ENCODE peak calls at places on chromosome 4, in ten cellular contexts. T is MM.1S; J is fibroblast of the aortic adventitia; U is astrocyte of the cerebellum; S is left ventricle myocardium inferior; V is kidney epithelial cell; C is GM06990; Q is pancreas; I is GM12865; W is CD8-positive, alpha-beta memory T cell. L is an unnamed sample.

GRCh38 chr4:82256718-82257117 is 117.1 kb downstream of the HNRNPD start:
- DNase-seq in T (no peak), J (no peak), U (no peak), S (no peak), V (no peak), C (no peak), Q (no peak), I (no peak), W (no peak), L (no peak)

GRCh38 chr4:34043131-34043530 is 2201.2 kb downstream of the ARAP2 start:
- DNase-seq in T (peak), J (peak), U (no peak), S (no peak), V (no peak), C (no peak), Q (no peak), I (peak), W (no peak), L (peak)

GRCh38 chr4:71441186-71442169 is 102.7 kb downstream of the SLC4A4 start:
- DNase-seq in T (peak), J (no peak), U (peak), S (no peak), V (peak), C (no peak), Q (no peak), I (no peak), W (no peak), L (no peak)

GRCh38 chr4:4856071-4857000 is 3.1 kb upstream of the MSX1 start:
- DNase-seq in T (no peak), J (no peak), U (no peak), S (no peak), V (no peak), C (peak), Q (no peak), I (no peak), W (no peak), L (no peak)

GRCh38 chr4:120939693-120940092 is 17.2 kb upstream of the PRDM5 start:
- DNase-seq in T (no peak), J (no peak), U (no peak), S (no peak), V (no peak), C (no peak), Q (no peak), I (no peak), W (no peak), L (no peak)

GRCh38 chr4:65656008-65656407 is 14.3 kb downstream of the EPHA5 start:
- DNase-seq in T (no peak), J (no peak), U (no peak), S (no peak), V (no peak), C (no peak), Q (no peak), I (no peak), W (no peak), L (no peak)

GRCh38 chr4:127965803-127966175 is 583 bp downstream of the ABHD18 start:
- DNase-seq in T (peak), J (peak), U (no peak), S (peak), V (peak), C (peak), Q (peak), I (peak), W (peak), L (peak)

GRCh38 chr4:2942037-2942531 is 21.1 kb downstream of the NOP14 start:
- DNase-seq in T (no peak), J (no peak), U (no peak), S (no peak), V (no peak), C (no peak), Q (no peak), I (no peak), W (no peak), L (no peak)

GRCh38 chr4:6466756-6467381 is 5.5 kb downstream of the PPP2R2C start:
- DNase-seq in T (no peak), J (no peak), U (no peak), S (no peak), V (no peak), C (no peak), Q (no peak), I (no peak), W (no peak), L (no peak)

GRCh38 chr4:159185593-159186023 is 82.7 kb downstream of the RAPGEF2 start:
- DNase-seq in T (no peak), J (no peak), U (no peak), S (no peak), V (no peak), C (no peak), Q (no peak), I (no peak), W (no peak), L (no peak)

GRCh38 chr4:113445286-113445685 is 316.3 kb downstream of the CAMK2D start:
- DNase-seq in T (no peak), J (peak), U (peak), S (peak), V (no peak), C (no peak), Q (no peak), I (no peak), W (no peak), L (peak)

GRCh38 chr4:188869581-188869980 is 730.3 kb downstream of the TRIML1 start:
- DNase-seq in T (no peak), J (no peak), U (no peak), S (no peak), V (no peak), C (no peak), Q (no peak), I (no peak), W (no peak), L (no peak)

GRCh38 chr4:91116861-91117260 is 989.7 kb downstream of the CCSER1 start:
- DNase-seq in T (peak), J (no peak), U (peak), S (no peak), V (no peak), C (no peak), Q (no peak), I (peak), W (no peak), L (peak)

DNA sequence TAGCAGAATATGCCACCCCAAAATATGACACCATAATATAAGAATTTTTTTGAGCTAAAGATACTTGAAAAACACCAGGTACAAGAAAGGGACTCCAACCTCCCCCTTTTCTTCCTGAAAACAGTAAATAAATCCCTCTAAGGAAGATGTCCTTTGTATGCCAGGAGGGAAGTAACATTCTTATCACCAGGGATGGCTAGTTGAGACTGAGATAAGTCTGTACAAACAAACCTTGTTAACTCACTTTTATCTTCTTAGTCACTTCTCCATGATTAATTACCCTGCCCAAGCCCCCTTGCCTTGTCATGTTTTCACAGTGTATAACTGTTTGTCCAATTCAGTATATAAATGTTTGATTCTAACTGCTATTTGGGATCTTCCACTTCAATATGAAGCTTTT is 888.0 kb downstream of the PCDH18 start:
- DNase-seq in T (no peak), J (no peak), U (no peak), S (no peak), V (no peak), C (no peak), Q (no peak), I (no peak), W (no peak), L (no peak)
- H3K4me3 ChIP-seq in T (no peak), J (no peak), U (no peak), S (no peak), V (no peak), C (no peak), Q (no peak), I (no peak), W (no peak), L (no peak)

GRCh38 chr4:163923092-163923491 is 428.6 kb downstream of the TMA16 start:
- DNase-seq in T (no peak), J (no peak), U (no peak), S (no peak), V (no peak), C (no peak), Q (no peak), I (no peak), W (no peak), L (no peak)
- H3K4me3 ChIP-seq in T (no peak), J (no peak), U (no peak), S (no peak), V (no peak), C (no peak), Q (no peak), I (no peak), W (no peak), L (no peak)

DNA sequence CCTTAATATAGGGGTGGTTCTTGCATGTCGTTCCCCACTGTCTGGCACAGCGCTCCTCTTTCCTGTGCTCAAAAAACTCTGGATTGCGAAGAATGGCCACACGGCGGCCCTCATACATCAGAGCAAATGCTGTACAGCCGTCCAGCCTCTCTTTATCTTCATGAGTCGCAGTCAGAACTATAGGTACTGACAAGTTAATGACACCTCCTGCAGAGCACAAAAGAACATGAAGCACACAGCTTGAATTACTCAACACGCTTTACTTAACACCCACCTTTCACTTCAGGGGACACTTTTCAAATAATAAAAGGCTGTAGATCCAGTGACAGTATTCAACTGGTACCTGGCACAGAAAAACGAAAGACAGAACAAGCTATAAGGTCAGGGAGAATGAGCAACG is 65.3 kb downstream of the PAPSS1 start:
- DNase-seq in T (no peak), J (no peak), U (no peak), S (no peak), V (no peak), C (no peak), Q (no peak), I (no peak), W (no peak), L (no peak)
- H3K4me3 ChIP-seq in T (no peak), J (no peak), U (no peak), S (no peak), V (no peak), C (no peak), Q (no peak), I (no peak), W (no peak), L (no peak)

GRCh38 chr4:110621839-110622751 is 782 bp downstream of the PITX2 start:
- DNase-seq in T (no peak), J (no peak), U (no peak), S (no peak), V (no peak), C (no peak), Q (no peak), I (no peak), W (no peak), L (no peak)
- H3K4me3 ChIP-seq in T (no peak), J (peak), U (peak), S (peak), V (peak), C (no peak), Q (no peak), I (peak), W (no peak), L (peak)

DNA sequence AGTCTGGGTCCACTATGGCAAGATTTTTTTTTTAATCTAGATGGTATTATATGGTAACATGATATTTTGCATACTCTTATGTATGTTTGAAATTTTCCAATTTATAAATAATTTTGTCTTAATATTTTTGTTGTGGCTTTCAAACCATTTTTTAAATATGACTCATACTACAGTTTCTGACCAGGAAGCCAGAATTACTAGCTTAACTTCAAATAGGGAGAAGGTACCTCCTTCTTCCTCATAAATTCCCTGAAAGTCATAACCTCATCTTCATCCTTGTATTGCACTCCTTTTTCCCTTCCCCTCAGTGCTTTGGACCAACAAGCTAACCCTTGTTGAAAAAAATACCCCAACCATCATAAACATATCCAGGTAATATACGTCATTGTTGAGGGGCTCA is 21.6 kb downstream of the ARAP2 start:
- DNase-seq in T (no peak), J (no peak), U (no peak), S (no peak), V (no peak), C (no peak), Q (no peak), I (no peak), W (no peak), L (no peak)
- H3K4me3 ChIP-seq in T (no peak), J (no peak), U (no peak), S (no peak), V (no peak), C (no peak), Q (no peak), I (no peak), W (no peak), L (no peak)

DNA sequence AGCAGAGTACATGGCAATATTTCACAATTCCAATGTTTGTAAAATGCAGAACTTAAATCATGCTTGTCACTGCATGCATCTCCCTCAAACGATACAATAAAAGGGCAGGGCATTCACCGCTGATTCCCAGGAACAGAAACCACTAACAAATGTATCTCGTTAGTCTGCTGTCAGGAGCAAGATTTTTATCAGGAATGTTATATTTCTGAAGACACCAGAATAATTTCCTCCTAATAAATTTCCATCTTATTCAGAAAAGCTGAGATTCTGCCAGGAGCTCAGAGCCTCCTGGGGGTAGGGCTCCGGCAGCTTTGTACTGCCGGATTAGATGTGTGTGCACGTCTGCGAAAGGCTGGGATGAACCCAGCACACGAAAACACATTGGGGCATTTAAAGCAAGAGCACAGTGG is 54.0 kb upstream of the LDB2 start:
- DNase-seq in T (no peak), J (peak), U (no peak), S (no peak), V (no peak), C (no peak), Q (no peak), I (no peak), W (no peak), L (peak)
- H3K4me3 ChIP-seq in T (no peak), J (peak), U (no peak), S (peak), V (no peak), C (no peak), Q (no peak), I (no peak), W (no peak), L (no peak)

GRCh38 chr4:8238515-8239053 is 31.0 kb upstream of the HTRA3 start:
- DNase-seq in T (no peak), J (no peak), U (no peak), S (no peak), V (no peak), C (no peak), Q (no peak), I (no peak), W (no peak), L (peak)

GRCh38 chr4:8240211-8241041 is 29.1 kb upstream of the HTRA3 start:
- DNase-seq in T (no peak), J (no peak), U (no peak), S (no peak), V (no peak), C (no peak), Q (no peak), I (no peak), W (no peak), L (no peak)

GRCh38 chr4:8238061-8238511 is 31.5 kb upstream of the HTRA3 start:
- DNase-seq in T (peak), J (no peak), U (no peak), S (no peak), V (no peak), C (no peak), Q (no peak), I (peak), W (no peak), L (no peak)

GRCh38 chr4:8239661-8240060 is 29.9 kb upstream of the HTRA3 start:
- DNase-seq in T (no peak), J (no peak), U (no peak), S (no peak), V (no peak), C (no peak), Q (no peak), I (no peak), W (no peak), L (no peak)

GRCh38 chr4:8239226-8239625 is 30.3 kb upstream of the HTRA3 start:
- DNase-seq in T (no peak), J (no peak), U (no peak), S (no peak), V (no peak), C (no peak), Q (no peak), I (no peak), W (no peak), L (no peak)
- H3K4me3 ChIP-seq in T (no peak), J (no peak), U (no peak), S (no peak), V (no peak), C (no peak), Q (no peak), I (no peak), W (no peak), L (no peak)

GRCh38 chr4:73674451-73674919 is 54.2 kb upstream of the RASSF6 start:
- DNase-seq in T (no peak), J (no peak), U (no peak), S (peak), V (no peak), C (no peak), Q (no peak), I (no peak), W (no peak), L (no peak)
- H3K4me3 ChIP-seq in T (no peak), J (no peak), U (no peak), S (no peak), V (no peak), C (no peak), Q (no peak), I (no peak), W (no peak), L (no peak)